ENCODE peak calls at places on chromosomes 3 and 15, in four cellular contexts. N is suprapubic skin, H is upper lobe of left lung, U is sigmoid colon. Y is an unnamed sample.
A peak's percentile ranks its signal among the peaks of the same experiment; 100 is the strongest.

GRCh38 chr3:42122261-42123011 is 31.3 kb downstream of the TRAK1 start:
- DNase-seq in U (peak; percentile 36), N (no peak), H (no peak), Y (peak; percentile 75)

GRCh38 chr3:184380210-184380626 is 364 bp downstream of the CHRD start:
- DNase-seq in H (peak; percentile 92), U (peak; percentile 90), N (peak; percentile 81), Y (no peak)

GRCh38 chr3:73029321-73029796 is 32.1 kb upstream of the EBLN2 start:
- DNase-seq in H (no peak), U (no peak), N (no peak), Y (no peak)

GRCh38 chr15:63372018-63372705 is 9.5 kb downstream of the CA12 start:
- DNase-seq in U (peak; percentile 74), H (no peak), N (peak; percentile 86), Y (no peak)

GRCh38 chr3:14145236-14145635 is 20.4 kb downstream of the TMEM43 start:
- DNase-seq in U (no peak), N (no peak), H (no peak), Y (no peak)

GRCh38 chr3:47416041-47416440 is 35.2 kb downstream of the PTPN23 start:
- DNase-seq in U (peak; percentile 64), H (peak; percentile 55), N (no peak), Y (no peak)

GRCh38 chr15:31235298-31236183 is 91.1 kb upstream of the KLF13 start:
- DNase-seq in U (peak; percentile 93), N (no peak), H (no peak), Y (no peak)

GRCh38 chr3:147930417-147930816 is 521.3 kb downstream of the ZIC1 start:
- DNase-seq in N (no peak), H (no peak), U (no peak), Y (no peak)

GRCh38 chr15:85800460-85801123 is 5.9 kb upstream of the KLHL25 start:
- DNase-seq in U (peak; percentile 63), N (no peak), H (no peak), Y (peak; percentile 86)

GRCh38 chr3:52874869-52875588 is 22.3 kb downstream of the STIMATE start:
- DNase-seq in N (no peak), U (no peak), H (no peak), Y (no peak)

GRCh38 chr15:31263751-31264533 is 62.7 kb upstream of the KLF13 start:
- DNase-seq in H (peak; percentile 86), N (peak; percentile 83), U (peak; percentile 80), Y (peak; percentile 53)

GRCh38 chr15:25775317-25775912 is 87.7 kb downstream of the ATP10A start:
- DNase-seq in N (peak; percentile 80), U (no peak), H (no peak), Y (no peak)

GRCh38 chr15:78873796-78874761 is 1.4 kb downstream of the MORF4L1 start:
- DNase-seq in U (no peak), N (no peak), H (no peak), Y (no peak)

GRCh38 chr3:170049146-170050000 is 11.6 kb downstream of the GPR160 start:
- DNase-seq in N (no peak), H (no peak), U (no peak), Y (peak; percentile 42)

GRCh38 chr3:46693897-46694235 is 387 bp upstream of the ALS2CL start:
- DNase-seq in N (no peak), U (no peak), H (peak; percentile 89), Y (no peak)

DNA sequence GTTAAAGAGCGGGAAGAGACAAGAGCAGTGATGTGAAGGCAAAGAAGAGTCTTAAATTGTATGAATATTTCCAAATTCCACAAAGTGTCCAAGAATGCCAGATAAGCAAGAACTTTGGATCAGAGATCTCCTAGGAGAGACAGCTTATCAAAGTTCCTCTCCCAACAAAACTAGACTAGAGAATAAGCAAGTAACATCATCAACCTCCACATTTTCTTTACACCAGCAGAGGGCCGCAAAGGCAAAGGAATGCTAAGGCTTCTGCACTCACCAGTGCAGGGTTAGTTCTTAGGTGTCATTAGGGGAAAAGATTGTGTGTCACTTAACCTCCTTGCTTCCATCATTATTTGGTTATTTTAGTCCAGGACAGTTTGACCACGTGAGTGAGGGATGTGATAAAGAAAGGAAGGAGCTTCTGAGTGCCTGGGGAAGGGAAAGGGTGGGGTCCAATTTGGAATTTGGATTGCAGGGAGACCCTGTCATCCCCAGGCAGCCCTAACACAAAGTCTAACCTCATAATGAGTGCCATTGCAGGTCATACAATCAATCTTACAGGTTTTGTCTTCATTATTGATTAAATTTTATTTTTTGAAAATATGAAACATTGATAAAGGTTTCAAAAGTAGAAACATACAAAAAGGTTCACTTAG is 7.5 kb upstream of the CMTM6 start:
- DNase-seq in U (peak; percentile 76), N (no peak), H (no peak), Y (peak; percentile 58)
- TF ChIP-seq POLR2A in U (no peak), N (no peak), H (no peak), Y (no peak)

DNA sequence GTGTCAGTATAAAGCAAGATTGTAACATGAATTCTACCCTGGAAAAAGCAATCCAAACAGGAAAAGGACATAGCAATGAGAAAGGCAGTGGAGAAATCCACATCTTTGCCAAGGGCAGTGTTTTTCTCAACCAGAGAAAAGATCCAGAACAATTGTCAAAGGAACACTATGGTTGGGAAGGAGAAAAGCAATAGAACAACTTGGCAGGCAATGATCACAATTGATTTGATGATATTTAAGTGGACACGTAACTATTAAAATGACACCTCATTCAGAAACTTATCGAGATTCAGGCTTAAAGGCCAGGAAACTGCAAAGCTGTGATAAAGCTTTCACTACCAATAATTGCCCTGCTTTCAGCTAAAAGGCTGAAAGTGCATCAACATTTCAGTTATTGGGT is 271.2 kb downstream of the DIPK2A start:
- DNase-seq in U (no peak), H (no peak), N (no peak), Y (no peak)
- H3K4me1 ChIP-seq in U (peaks cover 25% of the 10 kb centered on the region), H (no peaks in the 10 kb centered on the region), N (peaks cover 3% of the 10 kb centered on the region), Y (no peaks in the 10 kb centered on the region)

GRCh38 chr15:41944313-41944940 is 27.9 kb downstream of the EHD4 start:
- DNase-seq in N (peak; percentile 72), H (no peak), U (peak; percentile 85), Y (no peak)
- TF ChIP-seq POLR2AphosphoS5 in N (no peak), H (no peak), U (peak; percentile 13), Y (peak; percentile 53)

GRCh38 chr3:9387322-9387655 is 10.1 kb upstream of the SETD5 start:
- DNase-seq in U (no peak), N (no peak), H (no peak), Y (no peak)
- TF ChIP-seq POLR2A in U (no peak), N (no peak), H (no peak), Y (no peak)

DNA sequence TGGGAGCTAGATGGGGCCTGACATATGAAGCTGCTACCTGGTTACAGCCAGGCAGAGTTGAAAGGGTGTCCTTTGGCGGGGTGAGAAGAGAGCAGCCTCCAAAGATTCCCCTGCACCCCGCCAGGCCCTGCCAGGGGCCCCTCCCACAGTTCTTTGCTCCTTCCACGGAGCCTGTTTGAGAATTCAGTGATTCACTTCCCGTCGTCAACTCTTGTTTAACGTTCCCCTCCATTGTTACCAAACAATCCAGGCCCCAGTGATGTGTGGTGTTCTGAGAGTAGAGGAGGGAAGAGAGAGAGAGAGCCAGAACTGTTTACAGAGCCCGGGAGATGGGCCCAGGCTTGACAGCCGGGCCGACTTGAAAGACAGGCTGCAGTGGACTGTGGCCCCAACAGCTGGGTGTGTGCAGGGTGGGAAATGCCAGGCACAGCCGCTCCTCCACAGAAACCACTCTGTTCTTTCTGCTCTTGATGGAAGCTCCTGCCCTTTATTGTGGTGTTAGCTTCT is 81.5 kb downstream of the SMAD3 start:
- DNase-seq in N (no peak), H (no peak), U (peak; percentile 80), Y (no peak)
- H3K4me1 ChIP-seq in N (peaks cover 88% of the 10 kb centered on the region), H (peaks cover 59% of the 10 kb centered on the region), U (peaks cover 88% of the 10 kb centered on the region), Y (peaks cover 31% of the 10 kb centered on the region)

DNA sequence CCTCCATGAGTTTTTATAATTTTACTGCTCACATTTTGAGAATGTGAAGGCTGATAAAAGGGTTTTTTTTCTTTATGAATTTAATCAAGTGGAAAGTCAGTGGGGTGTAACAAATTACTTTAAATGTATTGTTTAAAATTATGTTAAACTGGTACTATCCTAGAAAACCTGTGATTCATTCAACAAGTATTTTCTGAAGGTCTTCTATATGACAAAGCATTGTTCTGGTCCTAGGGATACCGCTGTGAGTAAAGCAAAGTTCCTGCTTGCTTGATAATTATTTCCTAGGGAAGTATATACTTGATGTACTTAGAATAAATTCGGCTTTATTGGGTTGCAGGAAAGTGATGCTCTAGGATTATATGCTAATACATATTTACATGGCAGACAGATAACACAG is 152.8 kb upstream of the GOLGA6L4 start:
- DNase-seq in N (no peak), U (no peak), H (no peak), Y (no peak)
- TF ChIP-seq POLR2AphosphoS5 in N (no peak), U (no peak), H (no peak), Y (no peak)